ENCODE peak calls at places on chromosomes 4 and X, in four cellular contexts. O is hepatic stellate cell, M is GM19239, R is posterior cingulate gyrus. Y is an unnamed sample.

GRCh38 chr4:187128971-187129370 is 405.3 kb upstream of the FAT1 start:
- DNase-seq in R (no peak), O (peak), M (no peak), Y (no peak)

GRCh38 chr4:146442801-146443200 is 78.9 kb downstream of the SLC10A7 start:
- DNase-seq in O (peak), M (no peak), R (no peak), Y (no peak)

GRCh38 chr4:177118596-177118995 is 191.1 kb upstream of the NEIL3 start:
- DNase-seq in R (no peak), M (no peak), O (peak), Y (no peak)

GRCh38 chrX:44974462-44974861 is 101.5 kb downstream of the KDM6A start:
- DNase-seq in O (peak), M (no peak), R (no peak), Y (no peak)

GRCh38 chr4:132334081-132334480 is 815.0 kb upstream of the PCDH10 start:
- DNase-seq in R (no peak), M (no peak), O (no peak), Y (no peak)

GRCh38 chr4:37758226-37758625 is 68.3 kb upstream of the PGM2 start:
- DNase-seq in O (no peak), R (no peak), M (no peak), Y (no peak)

GRCh38 chrX:16882188-16882587 is 12.0 kb upstream of the RBBP7 start:
- DNase-seq in R (no peak), M (no peak), O (no peak), Y (no peak)

GRCh38 chr4:10677796-10678497 is 6.6 kb downstream of the CLNK start:
- DNase-seq in O (no peak), R (no peak), M (no peak), Y (no peak)

GRCh38 chr4:180840142-180840541 is 1403.1 kb upstream of the TENM3 start:
- DNase-seq in O (no peak), R (no peak), M (no peak), Y (no peak)